ENCODE peak calls at places on chromosomes 6 and 20, in nine cellular contexts. X, D, V, U, T, W, F, C and Z are unnamed samples.
A peak's percentile ranks its signal among the peaks of the same experiment; 100 is the strongest.

GRCh38 chr6:20708367-20709124 is 174.3 kb downstream of the CDKAL1 start:
- DNase-seq in X (no peak), D (no peak), V (no peak), U (no peak), T (no peak), W (no peak), F (peak; percentile 53), C (no peak), Z (no peak)

GRCh38 chr6:10174761-10175160 is 240.1 kb downstream of the TFAP2A start:
- DNase-seq in X (no peak), D (no peak), V (no peak), U (no peak), T (no peak), W (no peak), F (no peak), C (no peak), Z (no peak)

GRCh38 chr6:139765825-139766285 is 391.4 kb upstream of the CITED2 start:
- DNase-seq in X (no peak), D (no peak), V (no peak), U (no peak), T (no peak), W (no peak), F (no peak), C (no peak), Z (no peak)

GRCh38 chr6:131368077-131368911 is 204.7 kb upstream of the ARG1 start:
- DNase-seq in X (no peak), D (peak; percentile 25), V (peak; percentile 76), U (no peak), T (no peak), W (no peak), F (no peak), C (no peak), Z (no peak)

GRCh38 chr6:20630136-20630535 is 95.9 kb downstream of the CDKAL1 start:
- DNase-seq in X (no peak), D (no peak), V (no peak), U (no peak), T (no peak), W (no peak), F (no peak), C (no peak), Z (no peak)

GRCh38 chr6:42142118-42142835 is at the start of gene C6orf132:
- DNase-seq in X (peak; percentile 91), D (no peak), V (no peak), U (no peak), T (no peak), W (no peak), F (no peak), C (no peak), Z (no peak)

GRCh38 chr6:43045371-43045930 is 8.2 kb downstream of the CUL7 start:
- DNase-seq in X (no peak), D (no peak), V (no peak), U (no peak), T (no peak), W (no peak), F (no peak), C (no peak), Z (no peak)

GRCh38 chr6:33908025-33908424 is 104.2 kb upstream of the MLN start:
- DNase-seq in X (no peak), D (no peak), V (no peak), U (no peak), T (no peak), W (no peak), F (no peak), C (no peak), Z (no peak)

GRCh38 chr6:167467793-167468431 is 143.0 kb downstream of the TTLL2 start:
- DNase-seq in X (no peak), D (no peak), V (no peak), U (no peak), T (no peak), W (no peak), F (no peak), C (no peak), Z (no peak)

GRCh38 chr6:33826537-33826936 is 22.7 kb upstream of the MLN start:
- DNase-seq in X (no peak), D (no peak), V (no peak), U (no peak), T (no peak), W (no peak), F (no peak), C (no peak), Z (no peak)

GRCh38 chr6:134026597-134026996 is 25.8 kb downstream of the SLC2A12 start:
- DNase-seq in X (no peak), D (no peak), V (no peak), U (no peak), T (no peak), W (no peak), F (no peak), C (no peak), Z (no peak)

GRCh38 chr6:33577106-33577535 is 3.0 kb downstream of the BAK1 start:
- DNase-seq in X (no peak), D (no peak), V (no peak), U (no peak), T (no peak), W (no peak), F (no peak), C (no peak), Z (no peak)

GRCh38 chr20:61346996-61347906 is 95.2 kb downstream of the CDH4 start:
- DNase-seq in X (no peak), D (no peak), V (no peak), U (no peak), T (no peak), W (no peak), F (no peak), C (no peak), Z (no peak)